ENCODE peak calls at places on chromosome 19, in ten cellular contexts. H is breast epithelium, U is endothelial cell of umbilical vein, K is H1, G is transverse colon, C is stomach, I is upper lobe of left lung, X is HCT116, R is GM12878, Z is suprapubic skin. L is an unnamed sample.

GRCh38 chr19:18292460-18292809 is 11.0 kb upstream of the JUND start:
- DNase-seq in R (no peak), C (no peak), I (peak), K (peak), X (no peak), Z (no peak), U (peak), H (peak), G (no peak), L (no peak)

GRCh38 chr19:41584260-41584810 is 8.4 kb downstream of the CEACAM21 start:
- DNase-seq in C (no peak), X (no peak), Z (no peak), G (no peak), I (no peak), K (no peak), U (no peak), H (no peak), R (no peak), L (no peak)

GRCh38 chr19:29867984-29868383 is 56.2 kb downstream of the CCNE1 start:
- DNase-seq in Z (no peak), K (no peak), I (no peak), U (no peak), H (no peak), X (no peak), G (no peak), C (no peak), R (no peak), L (no peak)

GRCh38 chr19:42246143-42246868 is 3.9 kb upstream of the GSK3A start:
- DNase-seq in K (peak), R (no peak), Z (peak), U (peak), X (no peak), G (peak), I (peak), H (peak), C (peak), L (no peak)

GRCh38 chr19:33385956-33386355 is 12.4 kb downstream of the CEBPG start:
- DNase-seq in X (no peak), U (no peak), C (no peak), G (no peak), Z (peak), R (no peak), K (no peak), H (no peak), I (no peak), L (no peak)

GRCh38 chr19:45075215-45076028 is 856 bp downstream of the ZNF296 start:
- DNase-seq in I (peak), H (peak), G (peak), X (peak), C (peak), K (peak), R (peak), Z (no peak), U (peak), L (peak)

GRCh38 chr19:4647676-4648644 is 8.6 kb downstream of the TNFAIP8L1 start:
- DNase-seq in G (no peak), Z (no peak), H (peak), R (no peak), C (no peak), K (peak), U (peak), I (no peak), X (no peak), L (no peak)

GRCh38 chr19:1768248-1768647 is 14.9 kb downstream of the ONECUT3 start:
- DNase-seq in K (peak), H (no peak), G (peak), R (no peak), X (no peak), Z (no peak), I (no peak), C (no peak), U (no peak), L (no peak)

GRCh38 chr19:47190167-47190727 is 40.8 kb downstream of the BBC3 start:
- DNase-seq in C (peak), K (no peak), Z (no peak), G (peak), I (peak), U (peak), X (peak), R (no peak), H (peak), L (no peak)

GRCh38 chr19:37932985-37933953 is 26.3 kb downstream of the SIPA1L3 start:
- DNase-seq in R (no peak), U (peak), I (peak), K (no peak), X (no peak), H (no peak), C (peak), Z (no peak), G (peak), L (no peak)

GRCh38 chr19:41753159-41753558 is 2.2 kb upstream of the CEACAM6 start:
- DNase-seq in R (no peak), U (peak), I (peak), X (peak), K (peak), G (peak), Z (no peak), H (peak), C (peak), L (peak)

GRCh38 chr19:2416321-2417097 is 10.9 kb downstream of the TIMM13 start:
- DNase-seq in K (no peak), I (no peak), C (no peak), R (no peak), H (no peak), Z (no peak), X (no peak), G (no peak), U (no peak), L (no peak)

GRCh38 chr19:2246801-2247361 is 2.2 kb upstream of the AMH start:
- DNase-seq in X (no peak), G (no peak), Z (no peak), K (no peak), C (peak), U (no peak), R (no peak), I (no peak), H (no peak), L (no peak)

GRCh38 chr19:8615813-8616596 is 5.5 kb upstream of the ADAMTS10 start:
- DNase-seq in G (peak), H (no peak), C (peak), I (peak), R (no peak), U (peak), X (peak), K (peak), Z (peak), L (no peak)

GRCh38 chr19:38152461-38153379 is 71.3 kb downstream of the DPF1 start:
- DNase-seq in G (no peak), H (no peak), I (no peak), K (no peak), Z (no peak), X (no peak), C (no peak), R (no peak), U (no peak), L (no peak)

GRCh38 chr19:11299946-11300810 is 4.2 kb downstream of the TSPAN16 start:
- DNase-seq in C (no peak), X (no peak), I (no peak), H (no peak), Z (no peak), U (no peak), G (no peak), K (no peak), R (no peak), L (no peak)

GRCh38 chr19:18995804-18996241 is 37.5 kb downstream of the SUGP2 start:
- DNase-seq in H (no peak), I (peak), R (no peak), X (peak), C (peak), K (peak), G (peak), U (peak), Z (no peak), L (peak)

GRCh38 chr19:17260842-17261325 is 3.7 kb downstream of the USHBP1 start:
- DNase-seq in C (peak), H (peak), K (peak), I (peak), U (peak), R (no peak), X (peak), Z (peak), G (peak), L (peak)

GRCh38 chr19:4303778-4304508 is 455 bp upstream of the FSD1 start:
- DNase-seq in G (peak), H (no peak), I (no peak), K (no peak), U (no peak), R (no peak), C (no peak), Z (no peak), X (no peak), L (no peak)

GRCh38 chr19:43739836-43740235 is 14.9 kb downstream of the SMG9 start:
- DNase-seq in X (no peak), H (peak), R (no peak), G (peak), K (no peak), Z (no peak), I (no peak), U (no peak), C (peak), L (no peak)

GRCh38 chr19:41869374-41869955 is 7.6 kb upstream of the CD79A start:
- DNase-seq in U (no peak), G (no peak), I (no peak), X (no peak), Z (no peak), R (no peak), K (no peak), C (no peak), H (no peak), L (no peak)

GRCh38 chr19:33278403-33279269 is 23.7 kb downstream of the CEBPA start:
- DNase-seq in H (no peak), C (no peak), Z (no peak), U (no peak), K (no peak), R (no peak), X (no peak), G (no peak), I (peak), L (no peak)

GRCh38 chr19:32691952-32692726 is 518 bp downstream of the NUDT19 start:
- DNase-seq in I (peak), X (no peak), H (no peak), U (peak), G (peak), Z (peak), K (peak), C (peak), R (no peak), L (peak)

GRCh38 chr19:35066691-35067563 is 25.4 kb downstream of the HPN start:
- DNase-seq in U (peak), H (peak), G (peak), Z (peak), C (peak), X (peak), R (peak), K (peak), I (peak), L (peak)

GRCh38 chr19:14511245-14511625 is 7.0 kb downstream of the DNAJB1 start:
- DNase-seq in C (no peak), H (no peak), K (no peak), Z (no peak), U (no peak), R (no peak), I (no peak), X (no peak), G (no peak), L (no peak)

GRCh38 chr19:41753936-41754529 is 1.3 kb upstream of the CEACAM6 start:
- DNase-seq in G (peak), H (no peak), R (no peak), I (peak), K (peak), U (peak), X (peak), Z (no peak), C (peak), L (no peak)

GRCh38 chr19:7348587-7349230 is at the start of gene ARHGEF18:
- DNase-seq in K (no peak), Z (peak), R (peak), H (no peak), G (peak), C (no peak), X (no peak), U (no peak), I (peak), L (peak)

GRCh38 chr19:48822514-48822913 is 11.7 kb upstream of the BCAT2 start:
- DNase-seq in G (no peak), U (no peak), H (no peak), X (no peak), K (no peak), Z (no peak), C (no peak), R (no peak), I (no peak), L (no peak)

GRCh38 chr19:48821633-48822032 is 10.8 kb upstream of the BCAT2 start:
- DNase-seq in C (no peak), H (no peak), U (no peak), I (no peak), K (no peak), R (no peak), G (no peak), X (no peak), Z (no peak), L (no peak)

GRCh38 chr19:48818234-48818823 is 7.5 kb upstream of the BCAT2 start:
- DNase-seq in C (peak), R (no peak), I (peak), Z (no peak), G (peak), U (no peak), H (no peak), X (no peak), K (no peak), L (no peak)

GRCh38 chr19:48817585-48818124 is 6.8 kb upstream of the BCAT2 start:
- DNase-seq in R (no peak), H (no peak), K (no peak), U (no peak), I (no peak), Z (no peak), G (no peak), X (no peak), C (no peak), L (no peak)

GRCh38 chr19:48819366-48819816 is 8.6 kb upstream of the BCAT2 start:
- DNase-seq in H (peak), K (no peak), C (peak), Z (peak), X (peak), R (no peak), I (peak), U (peak), G (peak), L (no peak)
- TF ChIP-seq POLR2AphosphoS5 in H (peak), K (no peak), C (peak), Z (peak), X (peak), R (no peak), I (peak), U (no peak), G (peak), L (no peak)

DNA sequence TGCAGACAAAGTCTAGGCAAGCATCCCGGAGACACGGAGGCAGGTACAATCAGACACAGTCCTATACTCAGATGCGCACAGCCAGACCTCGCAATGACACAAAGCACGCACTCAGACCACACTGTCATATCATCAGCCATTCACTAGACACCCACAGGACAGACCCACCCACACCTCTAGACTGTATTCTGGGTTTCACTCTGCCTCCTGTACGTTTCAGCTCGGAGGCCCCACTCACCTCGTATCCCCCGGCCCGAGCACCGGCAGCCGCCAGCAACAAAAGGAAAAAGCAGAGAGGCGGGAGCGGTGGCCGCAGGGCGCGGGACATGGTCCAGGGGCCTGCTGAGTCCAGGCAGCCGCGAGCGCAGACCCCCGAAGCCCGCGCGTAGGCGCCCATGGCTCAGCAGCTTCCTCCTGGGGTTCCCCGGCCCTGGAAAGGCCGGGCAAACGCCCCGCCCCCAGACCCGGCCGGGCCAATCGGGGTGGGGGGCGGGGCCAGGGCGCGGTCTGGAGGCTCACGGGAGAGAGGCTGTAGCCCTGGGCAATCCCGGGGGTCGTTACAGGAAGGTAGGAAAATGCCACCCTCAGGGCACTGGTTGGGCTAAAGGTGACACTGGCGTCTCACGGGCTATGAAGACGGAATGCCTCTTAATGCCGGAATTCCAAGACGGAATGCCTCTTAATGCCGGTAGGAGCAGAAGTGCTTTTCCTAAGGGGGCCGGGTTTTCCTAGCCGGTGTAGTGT is at the start of the genes MAN2B1 and WDR83:
- DNase-seq in C (peak), R (no peak), G (peak), X (no peak), Z (peak), H (peak), K (peak), I (peak), U (peak), L (peak)
- TF ChIP-seq POLR2A in C (no peak), R (peak), G (peak), X (no peak), Z (no peak), H (no peak), K (peak), I (peak), U (peak), L (peak)

GRCh38 chr19:50728084-50728737 is 5.0 kb downstream of the CLEC11A start:
- DNase-seq in R (no peak), H (peak), K (peak), X (no peak), Z (peak), G (peak), C (peak), U (peak), I (peak), L (no peak)
- TF ChIP-seq POLR2AphosphoS5 in R (no peak), H (no peak), K (peak), X (no peak), Z (no peak), G (no peak), C (no peak), U (no peak), I (no peak), L (no peak)

GRCh38 chr19:54526972-54527371 is 24.3 kb downstream of the LAIR2 start:
- DNase-seq in H (no peak), R (no peak), G (no peak), C (no peak), X (no peak), I (no peak), Z (no peak), K (no peak), U (no peak), L (no peak)
- TF ChIP-seq POLR2A in H (no peak), R (no peak), G (no peak), C (no peak), X (no peak), I (no peak), Z (no peak), K (no peak), U (no peak), L (no peak)

GRCh38 chr19:10230155-10230903 is 802 bp downstream of the S1PR2 start:
- DNase-seq in Z (peak), C (peak), G (peak), K (peak), X (no peak), I (peak), U (no peak), H (peak), R (no peak), L (no peak)
- TF ChIP-seq POLR2AphosphoS5 in Z (no peak), C (no peak), G (no peak), K (no peak), X (no peak), I (no peak), U (no peak), H (no peak), R (peak), L (peak)

L was measured in GM12892.